ENCODE peak calls at places on chromosome X, in nine cellular contexts. N is mesothelial cell of epicardium, A is LNCaP clone FGC, B is K562, I is adrenal gland, O is osteocyte, Y is activated B cell treated with CpG ODN at 0.5 μM for 24 hours, V is RWPE1, C is esophagus squamous epithelium. F is an unnamed sample.

GRCh38 chrX:119758682-119759332 is 419 bp downstream of the SOWAHD start:
- DNase-seq in N (no peak), A (no peak), B (peak), I (no peak), O (no peak), Y (peak), V (no peak), C (no peak), F (no peak)

GRCh38 chrX:52425710-52426245 is 57.0 kb downstream of the XAGE2 start:
- DNase-seq in N (no peak), A (no peak), B (no peak), I (no peak), O (no peak), Y (no peak), V (no peak), C (no peak), F (no peak)

GRCh38 chrX:12610079-12610478 is 181.1 kb upstream of the PRPS2 start:
- DNase-seq in N (no peak), A (no peak), B (no peak), I (no peak), O (no peak), Y (no peak), V (peak), C (no peak), F (no peak)

GRCh38 chrX:22118161-22118830 is 86.2 kb downstream of the PHEX start:
- DNase-seq in N (no peak), A (no peak), B (no peak), I (no peak), O (no peak), Y (no peak), V (peak), C (no peak), F (no peak)

GRCh38 chrX:9416562-9417319 is 48.1 kb upstream of the TBL1X start:
- DNase-seq in N (no peak), A (no peak), B (no peak), I (no peak), O (no peak), Y (no peak), V (no peak), C (no peak), F (no peak)

GRCh38 chrX:3250946-3251345 is 95.5 kb downstream of the MXRA5 start:
- DNase-seq in N (no peak), A (no peak), B (no peak), I (no peak), O (no peak), Y (no peak), V (no peak), C (no peak), F (no peak)

GRCh38 chrX:13607356-13607995 is 38.1 kb downstream of the EGFL6 start:
- DNase-seq in N (no peak), A (no peak), B (no peak), I (no peak), O (no peak), Y (no peak), V (no peak), C (no peak), F (no peak)

GRCh38 chrX:9832811-9833210 is 46.6 kb downstream of the SHROOM2 start:
- DNase-seq in N (no peak), A (no peak), B (no peak), I (no peak), O (no peak), Y (no peak), V (no peak), C (no peak), F (no peak)

GRCh38 chrX:151505796-151506195 is 57.7 kb upstream of the PASD1 start:
- DNase-seq in N (no peak), A (no peak), B (peak), I (peak), O (no peak), Y (no peak), V (peak), C (no peak), F (no peak)

GRCh38 chrX:71599965-71600364 is 18.3 kb downstream of the CXCR3 start:
- DNase-seq in N (no peak), A (no peak), B (no peak), I (no peak), O (no peak), Y (no peak), V (no peak), C (no peak), F (no peak)

GRCh38 chrX:26871967-26872366 is 591.2 kb downstream of the PPP4R3C start:
- DNase-seq in N (no peak), A (no peak), B (no peak), I (no peak), O (no peak), Y (no peak), V (no peak), C (no peak), F (no peak)

GRCh38 chrX:124217289-124218251 is 114.9 kb upstream of the TEX13D start:
- DNase-seq in N (no peak), A (no peak), B (no peak), I (no peak), O (no peak), Y (no peak), V (peak), C (no peak), F (no peak)

GRCh38 chrX:77450415-77450814 is 3.2 kb downstream of the FGF16 start:
- DNase-seq in N (no peak), A (no peak), B (no peak), I (no peak), O (no peak), Y (no peak), V (no peak), C (no peak), F (no peak)

GRCh38 chrX:77455437-77455836 is 8.2 kb downstream of the FGF16 start:
- DNase-seq in N (no peak), A (no peak), B (no peak), I (no peak), O (no peak), Y (no peak), V (no peak), C (no peak), F (no peak)

GRCh38 chrX:77451041-77451440 is 3.9 kb downstream of the FGF16 start:
- DNase-seq in N (no peak), A (no peak), B (no peak), I (no peak), O (no peak), Y (no peak), V (no peak), C (no peak), F (no peak)

GRCh38 chrX:77448170-77448569 is 981 bp downstream of the FGF16 start:
- DNase-seq in N (no peak), A (no peak), B (no peak), I (no peak), O (no peak), Y (no peak), V (no peak), C (no peak), F (no peak)

DNA sequence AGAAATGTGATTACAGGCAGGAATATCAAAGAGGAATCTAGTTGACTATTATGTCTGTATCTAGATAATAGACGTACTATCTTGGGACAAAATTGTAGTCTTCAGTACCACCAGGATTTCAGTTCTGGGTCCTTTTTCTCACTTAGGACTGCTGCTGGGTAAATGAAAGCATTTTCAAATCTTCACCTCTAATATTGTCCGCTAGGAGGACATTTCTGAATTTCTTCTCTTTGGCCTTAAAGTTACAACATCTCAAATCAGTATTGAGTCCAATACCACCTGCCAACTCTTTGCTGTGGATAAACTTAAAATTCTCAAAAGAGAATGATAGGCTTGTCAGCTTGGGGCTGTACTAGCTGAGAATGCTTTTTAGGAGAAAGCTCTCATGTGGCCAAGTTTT is 6.0 kb downstream of the FGF16 start:
- DNase-seq in N (no peak), A (no peak), B (no peak), I (no peak), O (no peak), Y (no peak), V (no peak), C (no peak), F (no peak)
- TF ChIP-seq CTCF in N (no peak), A (no peak), B (peak), I (no peak), O (no peak), Y (no peak), V (no peak), C (no peak), F (no peak)

GRCh38 chrX:86805241-86805640 is 657.0 kb downstream of the DACH2 start:
- DNase-seq in N (no peak), A (no peak), B (no peak), I (no peak), O (no peak), Y (no peak), V (no peak), C (no peak), F (no peak)

DNA sequence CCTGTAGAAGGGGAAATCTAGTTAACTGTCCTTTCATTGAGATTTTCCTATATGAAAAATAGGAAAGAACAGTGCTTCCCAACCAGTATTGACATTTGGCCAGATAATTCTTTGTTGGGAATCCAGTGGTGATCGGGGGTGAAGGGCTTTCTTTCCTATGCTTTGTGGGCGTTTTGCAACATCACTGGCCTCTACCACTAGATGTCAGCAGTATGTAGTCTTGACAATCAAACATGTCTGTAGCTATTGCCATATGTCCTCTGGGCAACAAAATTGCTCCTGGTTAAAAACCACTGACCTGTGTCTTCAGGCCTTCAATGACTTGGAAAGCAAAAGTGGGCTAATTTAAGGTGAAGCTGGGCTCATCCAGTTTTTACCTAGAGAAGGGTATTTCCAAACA is 658.5 kb downstream of the DACH2 start:
- DNase-seq in N (no peak), A (peak), B (no peak), I (no peak), O (no peak), Y (no peak), V (no peak), C (no peak), F (no peak)
- TF ChIP-seq CTCF in N (no peak), A (peak), B (no peak), I (no peak), O (peak), Y (no peak), V (peak), C (no peak), F (no peak)

GRCh38 chrX:1453390-1453783 is 678 bp upstream of the ASMTL start:
- DNase-seq in N (no peak), A (peak), B (no peak), I (no peak), O (no peak), Y (no peak), V (no peak), C (no peak), F (peak)

GRCh38 chrX:1452497-1453389 is at the start of gene ASMTL:
- DNase-seq in N (peak), A (peak), B (peak), I (peak), O (peak), Y (peak), V (peak), C (no peak), F (peak)

GRCh38 chrX:1451251-1451675 is 1.4 kb downstream of the ASMTL start:
- DNase-seq in N (no peak), A (no peak), B (no peak), I (peak), O (peak), Y (peak), V (no peak), C (no peak), F (peak)

GRCh38 chrX:1450381-1451161 is 2.1 kb downstream of the ASMTL start:
- DNase-seq in N (peak), A (no peak), B (no peak), I (peak), O (peak), Y (no peak), V (no peak), C (no peak), F (peak)

GRCh38 chrX:1451676-1452496 is 823 bp downstream of the ASMTL start:
- DNase-seq in N (peak), A (no peak), B (no peak), I (no peak), O (peak), Y (peak), V (no peak), C (no peak), F (peak)
- TF ChIP-seq CTCF in N (no peak), A (no peak), B (no peak), I (no peak), O (no peak), Y (no peak), V (no peak), C (no peak), F (no peak)

GRCh38 chrX:108267561-108267960 is 170.7 kb downstream of the COL4A6 start:
- DNase-seq in N (no peak), A (no peak), B (no peak), I (no peak), O (no peak), Y (no peak), V (no peak), C (no peak), F (no peak)
- TF ChIP-seq CTCF in N (no peak), A (no peak), B (no peak), I (no peak), O (no peak), Y (no peak), V (no peak), C (no peak), F (no peak)

GRCh38 chrX:15143050-15143824 is 126.6 kb downstream of the ASB9 start:
- DNase-seq in N (no peak), A (no peak), B (peak), I (peak), O (no peak), Y (no peak), V (peak), C (no peak), F (no peak)
- TF ChIP-seq CTCF in N (peak), A (peak), B (peak), I (peak), O (peak), Y (no peak), V (peak), C (peak), F (peak)

GRCh38 chrX:104118765-104119164 is 6.4 kb downstream of the ZCCHC18 start:
- DNase-seq in N (no peak), A (no peak), B (no peak), I (no peak), O (no peak), Y (no peak), V (no peak), C (no peak), F (no peak)

GRCh38 chrX:104108955-104109354 is 3.4 kb upstream of the ZCCHC18 start:
- DNase-seq in N (no peak), A (no peak), B (no peak), I (no peak), O (no peak), Y (no peak), V (no peak), C (no peak), F (no peak)

GRCh38 chrX:104112326-104112951 is at the start of gene ZCCHC18:
- DNase-seq in N (peak), A (no peak), B (peak), I (peak), O (peak), Y (peak), V (peak), C (no peak), F (no peak)

GRCh38 chrX:104117753-104118152 is 5.4 kb downstream of the ZCCHC18 start:
- DNase-seq in N (no peak), A (no peak), B (no peak), I (no peak), O (no peak), Y (no peak), V (no peak), C (no peak), F (no peak)

DNA sequence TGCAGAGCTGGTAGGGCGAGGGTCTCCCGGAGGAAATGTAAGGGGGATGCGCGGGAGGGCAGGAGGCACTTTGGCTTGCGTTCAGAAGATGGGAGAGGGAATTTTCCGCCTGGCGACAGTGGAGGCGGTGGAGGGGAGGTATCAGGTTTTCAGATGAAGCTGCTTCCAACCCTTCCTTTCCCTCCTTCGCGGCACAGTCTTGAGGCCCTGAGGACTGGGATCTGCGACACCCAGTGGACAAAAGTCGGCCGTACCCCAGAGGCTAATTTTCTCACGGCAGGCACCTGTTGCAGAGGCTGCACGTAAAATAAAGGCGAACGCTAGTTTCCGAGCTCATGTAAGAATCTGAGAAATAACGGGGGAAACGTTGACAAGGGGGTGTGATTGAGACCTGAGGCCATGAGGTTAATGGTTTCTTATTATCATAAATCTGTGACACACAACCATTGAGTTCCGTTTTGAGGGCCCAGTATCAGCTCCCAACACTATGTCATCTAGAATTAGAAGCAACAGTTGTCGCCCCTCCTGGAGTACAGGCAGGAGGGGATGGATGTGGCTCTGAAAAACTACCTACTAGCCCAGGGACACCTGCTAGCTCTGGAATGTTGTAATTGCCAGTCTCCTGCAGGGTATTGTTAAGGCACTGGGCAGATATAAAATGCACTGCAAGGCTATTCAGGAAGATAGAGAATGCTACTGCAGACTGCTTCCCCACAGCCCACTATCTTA is 1.1 kb downstream of the ZCCHC18 start:
- DNase-seq in N (peak), A (peak), B (peak), I (peak), O (no peak), Y (peak), V (peak), C (no peak), F (no peak)
- TF ChIP-seq CTCF in N (no peak), A (peak), B (peak), I (peak), O (peak), Y (no peak), V (peak), C (peak), F (peak)

DNA sequence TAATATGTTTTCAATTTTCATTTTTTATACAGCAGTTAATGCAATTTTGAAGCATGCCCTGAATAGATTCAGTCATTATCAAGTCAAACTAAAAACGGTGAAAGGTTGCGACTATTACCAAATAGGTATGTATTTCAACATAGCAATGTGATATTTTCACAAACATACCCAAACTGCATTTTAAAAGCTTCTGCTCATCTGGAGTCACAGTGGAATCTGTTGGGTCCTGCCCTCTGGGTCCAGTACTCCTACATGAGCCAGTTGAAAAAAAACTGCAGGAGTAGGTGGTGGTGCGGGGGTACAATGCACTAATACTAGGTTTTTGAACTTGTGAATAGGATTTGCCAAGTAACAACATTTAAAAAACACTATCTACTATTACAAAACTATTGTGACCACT is 938 bp downstream of the GPR34 start:
- DNase-seq in N (no peak), A (no peak), B (no peak), I (no peak), O (no peak), Y (no peak), V (no peak), C (no peak), F (no peak)
- TF ChIP-seq CTCF in N (no peak), A (no peak), B (no peak), I (no peak), O (no peak), Y (no peak), V (no peak), C (no peak), F (no peak)

GRCh38 chrX:144722307-144722706 is 525.0 kb upstream of the SPANXN1 start:
- DNase-seq in N (no peak), A (no peak), B (no peak), I (no peak), O (no peak), Y (no peak), V (no peak), C (no peak), F (no peak)
- TF ChIP-seq CTCF in N (peak), A (no peak), B (no peak), I (no peak), O (no peak), Y (no peak), V (no peak), C (no peak), F (no peak)

DNA sequence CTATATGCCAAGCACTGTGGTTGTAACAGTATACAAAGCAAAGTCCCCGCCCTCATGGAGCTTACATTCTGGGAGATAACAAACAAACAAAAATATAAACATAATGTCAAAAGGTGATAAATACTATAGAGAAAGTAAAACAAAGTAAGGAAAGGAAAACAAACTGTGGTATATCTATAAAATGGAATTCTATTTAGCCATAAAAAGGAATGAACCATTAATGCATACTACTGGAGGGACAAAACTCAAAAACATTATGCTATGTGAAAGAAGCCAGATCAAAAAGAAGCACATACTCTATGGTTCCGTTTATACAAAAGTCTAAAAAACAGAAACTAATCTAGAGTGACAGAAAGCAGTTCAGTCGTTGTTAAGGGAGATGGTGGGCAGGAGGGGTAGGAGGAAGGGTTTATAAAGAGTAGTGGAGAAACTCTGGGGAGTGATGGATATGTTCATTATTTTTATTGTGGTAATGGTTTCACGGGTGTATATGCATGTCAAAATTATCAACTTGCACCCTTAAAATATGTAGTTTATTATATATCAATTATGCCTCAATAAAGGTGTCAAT is 31.5 kb downstream of the GPC3 start:
- DNase-seq in N (no peak), A (no peak), B (no peak), I (no peak), O (no peak), Y (no peak), V (no peak), C (no peak), F (no peak)
- TF ChIP-seq CTCF in N (no peak), A (no peak), B (no peak), I (no peak), O (no peak), Y (no peak), V (no peak), C (no peak), F (no peak)

GRCh38 chrX:63506320-63506719 is 155.2 kb upstream of the SPIN4 start:
- DNase-seq in N (no peak), A (peak), B (no peak), I (no peak), O (no peak), Y (no peak), V (peak), C (no peak), F (no peak)
- TF ChIP-seq CTCF in N (no peak), A (peak), B (peak), I (peak), O (peak), Y (no peak), V (no peak), C (no peak), F (peak)